ENCODE peak calls at places on chromosomes 5 and 9, in six cellular contexts. X is sigmoid colon, I is suprapubic skin, Z is H1, Q is right lobe of liver, T is gastrocnemius medialis. R is an unnamed sample. For H3K9me3, the result is how much of the 10 kb centered on the place peaks cover.

GRCh38 chr5:76704131-76704663 is 11.7 kb upstream of the F2R start:
- DNase-seq in X (no peak), I (no peak), Z (no peak), Q (no peak), T (no peak), R (no peak)

GRCh38 chr5:135239461-135240282 is 159.4 kb downstream of the MACROH2A1 start:
- DNase-seq in X (peak), I (peak), Z (peak), Q (peak), T (no peak), R (peak)

GRCh38 chr5:149177911-149178565 is 36.7 kb downstream of the ABLIM3 start:
- DNase-seq in X (no peak), I (no peak), Z (no peak), Q (no peak), T (peak), R (no peak)

GRCh38 chr5:100542086-100542485 is 6.9 kb downstream of the FAM174A start:
- DNase-seq in X (no peak), I (no peak), Z (no peak), Q (no peak), T (no peak), R (no peak)

GRCh38 chr9:747567-747966 is 93.9 kb upstream of the DMRT1 start:
- DNase-seq in X (no peak), I (no peak), Z (peak), Q (no peak), T (no peak), R (no peak)

GRCh38 chr9:92455217-92455616 is 27.1 kb downstream of the ASPN start:
- DNase-seq in X (no peak), I (no peak), Z (no peak), Q (no peak), T (no peak), R (no peak)

GRCh38 chr9:97386733-97387503 is 25.0 kb upstream of the TDRD7 start:
- DNase-seq in X (no peak), I (no peak), Z (peak), Q (peak), T (no peak), R (no peak)

GRCh38 chr9:131839281-131840084 is 99.6 kb upstream of the RAPGEF1 start:
- DNase-seq in X (no peak), I (no peak), Z (no peak), Q (peak), T (no peak), R (no peak)

GRCh38 chr9:93612052-93612795 is 35.8 kb downstream of the PHF2 start:
- DNase-seq in X (no peak), I (no peak), Z (no peak), Q (peak), T (no peak), R (no peak)

GRCh38 chr5:127243011-127243410 is 47.6 kb upstream of the MEGF10 start:
- DNase-seq in X (no peak), I (no peak), Z (no peak), Q (no peak), T (no peak), R (no peak)

GRCh38 chr9:114430443-114430842 is 42.7 kb upstream of the AKNA start:
- DNase-seq in X (peak), I (peak), Z (no peak), Q (no peak), T (no peak), R (no peak)

GRCh38 chr5:139636975-139637408 is 11.2 kb upstream of the CXXC5 start:
- DNase-seq in X (no peak), I (no peak), Z (no peak), Q (no peak), T (no peak), R (no peak)

GRCh38 chr5:123543438-123543837 is 31.5 kb downstream of the CSNK1G3 start:
- DNase-seq in X (no peak), I (no peak), Z (no peak), Q (no peak), T (no peak), R (no peak)

GRCh38 chr9:131420913-131421312 is 27.0 kb downstream of the PRRC2B start:
- DNase-seq in X (no peak), I (no peak), Z (no peak), Q (peak), T (no peak), R (no peak)

GRCh38 chr5:140926211-140926902 is at the start of gene PCDHAC1:
- DNase-seq in X (peak), I (peak), Z (peak), Q (peak), T (peak), R (no peak)

GRCh38 chr9:124354364-124355031 is 60.7 kb downstream of the PSMB7 start:
- DNase-seq in X (no peak), I (no peak), Z (no peak), Q (no peak), T (no peak), R (no peak)

GRCh38 chr5:84715087-84715486 is 330.4 kb upstream of the EDIL3 start:
- DNase-seq in X (no peak), I (no peak), Z (no peak), Q (no peak), T (no peak), R (no peak)

GRCh38 chr5:179258922-179259730 is 86.1 kb downstream of the ADAMTS2 start:
- DNase-seq in X (peak), I (peak), Z (peak), Q (peak), T (no peak), R (no peak)

GRCh38 chr9:135978650-135979461 is 17.7 kb upstream of the UBAC1 start:
- DNase-seq in X (no peak), I (no peak), Z (no peak), Q (no peak), T (peak), R (no peak)

GRCh38 chr5:102018690-102019089 is 277.4 kb downstream of the SLCO4C1 start:
- DNase-seq in X (no peak), I (no peak), Z (no peak), Q (no peak), T (no peak), R (no peak)

GRCh38 chr5:147072591-147072990 is 162.2 kb upstream of the STK32A start:
- DNase-seq in X (no peak), I (no peak), Z (no peak), Q (no peak), T (no peak), R (no peak)

GRCh38 chr9:91824591-91825339 is 125.3 kb downstream of the ROR2 start:
- DNase-seq in X (peak), I (peak), Z (no peak), Q (no peak), T (no peak), R (no peak)

GRCh38 chr9:134624827-134625181 is 16.8 kb upstream of the COL5A1 start:
- DNase-seq in X (peak), I (peak), Z (no peak), Q (peak), T (no peak), R (no peak)

GRCh38 chr5:177134653-177135225 is 1.2 kb downstream of the NSD1 start:
- DNase-seq in X (peak), I (no peak), Z (no peak), Q (no peak), T (no peak), R (no peak)

GRCh38 chr9:134373269-134373668 is 47.0 kb downstream of the RXRA start:
- DNase-seq in X (no peak), I (no peak), Z (no peak), Q (no peak), T (no peak), R (no peak)

GRCh38 chr9:17003576-17004240 is 131.1 kb upstream of the CNTLN start:
- DNase-seq in X (no peak), I (no peak), Z (no peak), Q (no peak), T (no peak), R (no peak)

GRCh38 chr9:18268381-18268780 is 205.6 kb upstream of the ADAMTSL1 start:
- DNase-seq in X (no peak), I (no peak), Z (no peak), Q (no peak), T (no peak), R (no peak)

GRCh38 chr9:116467740-116468351 is 219.3 kb upstream of the TRIM32 start:
- DNase-seq in X (no peak), I (no peak), Z (no peak), Q (peak), T (no peak), R (peak)

GRCh38 chr9:117687532-117687931 is 16.7 kb upstream of the TLR4 start:
- DNase-seq in X (no peak), I (no peak), Z (no peak), Q (no peak), T (no peak), R (no peak)

GRCh38 chr5:134902071-134902801 is 2.7 kb upstream of the PCBD2 start:
- DNase-seq in X (no peak), I (no peak), Z (no peak), Q (no peak), T (no peak), R (no peak)

GRCh38 chr5:90096415-90097081 is 313.0 kb downstream of the CETN3 start:
- DNase-seq in X (no peak), I (no peak), Z (no peak), Q (no peak), T (no peak), R (no peak)

GRCh38 chr5:144418719-144419118 is 248.0 kb downstream of the KCTD16 start:
- DNase-seq in X (no peak), I (no peak), Z (no peak), Q (no peak), T (no peak), R (no peak)

GRCh38 chr5:144416196-144416595 is 245.5 kb downstream of the KCTD16 start:
- DNase-seq in X (no peak), I (no peak), Z (no peak), Q (no peak), T (no peak), R (no peak)

GRCh38 chr5:144414232-144414631 is 243.6 kb downstream of the KCTD16 start:
- DNase-seq in X (no peak), I (no peak), Z (no peak), Q (no peak), T (no peak), R (no peak)
- H3K9me3 ChIP-seq in X (under half), I (under half), Z (under half), Q (under half), T (under half), R (under half)

GRCh38 chr5:10249948-10250803 is at the start of gene CCT5:
- DNase-seq in X (peak), I (peak), Z (peak), Q (peak), T (peak), R (peak)
- TF ChIP-seq POLR2A in X (no peak), I (peak), Z (peak), Q (peak), T (peak), R (no peak)

GRCh38 chr9:35566417-35566816 is 38.6 kb upstream of the TESK1 start:
- DNase-seq in X (no peak), I (no peak), Z (no peak), Q (no peak), T (peak), R (no peak)
- TF ChIP-seq CTCF in X (no peak), I (no peak), Z (no peak), Q (no peak), T (peak), R (no peak)

DNA sequence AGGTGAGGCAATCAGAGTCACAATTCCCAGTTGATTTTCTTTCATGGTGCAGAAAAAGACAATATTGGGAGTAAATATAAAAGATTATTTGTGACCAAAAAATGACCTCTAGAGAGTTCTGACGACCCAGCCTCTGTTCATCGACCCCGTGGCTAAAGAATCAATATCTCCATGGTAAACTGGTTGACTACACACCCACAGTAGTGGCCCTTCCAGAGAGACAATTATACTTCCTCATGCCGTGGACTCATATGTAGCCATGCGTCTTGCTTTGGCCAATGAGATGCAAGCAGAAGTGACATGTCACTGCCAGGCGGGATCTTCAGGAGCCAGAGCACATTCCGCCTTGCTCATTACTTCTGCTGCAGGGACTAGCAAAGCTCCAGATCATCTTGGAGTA is 163.3 kb upstream of the RAD23B start:
- DNase-seq in X (no peak), I (no peak), Z (no peak), Q (no peak), T (no peak), R (no peak)
- H3K9me3 ChIP-seq in X (under half), I (under half), Z (under half), Q (under half), T (under half), R (under half)

GRCh38 chr9:81562221-81563019 is 126.9 kb downstream of the TLE1 start:
- DNase-seq in X (no peak), I (no peak), Z (no peak), Q (peak), T (peak), R (no peak)
- TF ChIP-seq POLR2A in X (no peak), I (no peak), Z (no peak), Q (no peak), T (no peak), R (no peak)

GRCh38 chr5:172724658-172725183 is 46.3 kb downstream of the DUSP1 start:
- DNase-seq in X (no peak), I (no peak), Z (no peak), Q (peak), T (no peak), R (no peak)
- TF ChIP-seq CTCF in X (no peak), I (no peak), Z (no peak), Q (no peak), T (no peak), R (no peak)